ENCODE peak calls at places on chromosome 22, in six cellular contexts. K is heart right ventricle; J is ovary; Q is naive thymus-derived CD4-positive, alpha-beta T cell; G is cardiac muscle cell; S is Karpas-422. N is an unnamed sample.

GRCh38 chr22:33883961-33884808 is 36.1 kb downstream of the LARGE1 start:
- DNase-seq in K (peak; percentile 35), J (no peak), Q (no peak), G (no peak), S (no peak), N (no peak)

GRCh38 chr22:40694409-40694808 is 15.1 kb downstream of the MCHR1 start:
- DNase-seq in K (no peak), J (no peak), Q (no peak), G (no peak), S (peak; percentile 32), N (peak; percentile 35)

GRCh38 chr22:30806391-30806861 is 111.8 kb downstream of the OSBP2 start:
- DNase-seq in K (no peak), J (no peak), Q (no peak), G (peak; percentile 54), S (no peak), N (peak; percentile 73)

GRCh38 chr22:47048123-47049077 is 285.9 kb downstream of the TBC1D22A start:
- DNase-seq in K (no peak), J (no peak), Q (no peak), G (no peak), S (peak; percentile 57), N (no peak)

GRCh38 chr22:37244114-37244921 is at the start of gene RAC2:
- DNase-seq in K (peak; percentile 42), J (no peak), Q (peak; percentile 62), G (peak; percentile 87), S (peak; percentile 98), N (peak; percentile 75)

GRCh38 chr22:43885786-43886185 is 6.0 kb downstream of the PNPLA5 start:
- DNase-seq in K (no peak), J (no peak), Q (no peak), G (no peak), S (no peak), N (no peak)

GRCh38 chr22:30286813-30287625 is 2.3 kb downstream of the CASTOR1 start:
- DNase-seq in K (peak; percentile 61), J (peak; percentile 75), Q (peak; percentile 89), G (peak; percentile 64), S (peak; percentile 89), N (peak; percentile 58)

GRCh38 chr22:43731986-43732385 is 80.1 kb downstream of the EFCAB6 start:
- DNase-seq in K (no peak), J (no peak), Q (no peak), G (no peak), S (no peak), N (peak; percentile 14)

DNA sequence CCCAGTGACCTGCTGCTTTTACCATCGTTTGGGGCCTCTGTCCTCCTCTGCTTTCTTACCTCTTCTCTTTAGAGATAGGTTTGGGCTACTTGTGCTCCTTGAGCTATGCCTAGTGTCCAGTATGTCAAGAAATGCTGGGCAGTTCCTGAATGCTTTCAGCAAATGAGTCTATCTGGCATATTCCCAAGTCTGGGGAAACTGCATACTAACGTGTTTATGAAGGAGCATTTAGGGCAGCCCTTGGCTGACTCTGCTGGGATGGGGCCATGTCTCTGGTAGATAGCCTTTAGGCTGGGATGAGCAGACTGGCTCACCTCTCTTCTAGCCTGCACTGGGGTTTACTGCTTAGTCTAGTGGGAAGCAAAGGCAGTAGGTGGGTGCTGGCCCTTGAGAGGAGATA is 43.7 kb upstream of the SUSD2 start:
- DNase-seq in K (no peak), J (no peak), Q (no peak), G (peak; percentile 81), S (no peak), N (no peak)
- H3K27ac ChIP-seq in K (no peak overlapping the region), J (no peak overlapping the region), Q (no peak overlapping the region), G (no peak overlapping the region), S (no peak overlapping the region), N (no peak overlapping the region)

GRCh38 chr22:50624347-50625130 is 3.4 kb downstream of the ARSA start:
- DNase-seq in K (no peak), J (no peak), Q (no peak), G (no peak), S (no peak), N (no peak)

GRCh38 chr22:50621948-50622722 is 5.8 kb downstream of the ARSA start:
- DNase-seq in K (no peak), J (no peak), Q (no peak), G (no peak), S (peak; percentile 74), N (no peak)

GRCh38 chr22:50620861-50621490 is 7.0 kb downstream of the ARSA start:
- DNase-seq in K (no peak), J (no peak), Q (peak; percentile 41), G (no peak), S (peak; percentile 76), N (no peak)

GRCh38 chr22:50621491-50621880 is 6.5 kb downstream of the ARSA start:
- DNase-seq in K (no peak), J (no peak), Q (no peak), G (no peak), S (peak; percentile 83), N (no peak)

GRCh38 chr22:50622723-50623327 is 5.1 kb downstream of the ARSA start:
- DNase-seq in K (no peak), J (no peak), Q (no peak), G (no peak), S (no peak), N (no peak)
- H3K4me3 ChIP-seq in K (no peak overlapping the region), J (no peak overlapping the region), Q (peak overlapping the region; percentile 68), G (no peak overlapping the region), S (peak overlapping the region; percentile 65), N (no peak overlapping the region)

GRCh38 chr22:36022697-36023096 is 5.9 kb downstream of the RBFOX2 start:
- DNase-seq in K (no peak), J (no peak), Q (no peak), G (no peak), S (no peak), N (no peak)
- H3K4me1 ChIP-seq in K (peaks cover 4% of the 10 kb centered on the region), J (peaks cover 21% of the 10 kb centered on the region), Q (no peaks in the 10 kb centered on the region), G (peaks cover 22% of the 10 kb centered on the region), S (peaks cover 57% of the 10 kb centered on the region), N (peaks cover 47% of the 10 kb centered on the region)

GRCh38 chr22:49324527-49325491 is 502.9 kb downstream of the BRD1 start:
- DNase-seq in K (no peak), J (no peak), Q (no peak), G (no peak), S (no peak), N (no peak)

GRCh38 chr22:49327411-49327810 is 500.3 kb downstream of the BRD1 start:
- DNase-seq in K (no peak), J (no peak), Q (no peak), G (no peak), S (no peak), N (no peak)

GRCh38 chr22:49328076-49328475 is 499.6 kb downstream of the BRD1 start:
- DNase-seq in K (no peak), J (no peak), Q (no peak), G (no peak), S (no peak), N (no peak)

GRCh38 chr22:49325531-49326395 is 501.9 kb downstream of the BRD1 start:
- DNase-seq in K (no peak), J (no peak), Q (no peak), G (no peak), S (no peak), N (no peak)

DNA sequence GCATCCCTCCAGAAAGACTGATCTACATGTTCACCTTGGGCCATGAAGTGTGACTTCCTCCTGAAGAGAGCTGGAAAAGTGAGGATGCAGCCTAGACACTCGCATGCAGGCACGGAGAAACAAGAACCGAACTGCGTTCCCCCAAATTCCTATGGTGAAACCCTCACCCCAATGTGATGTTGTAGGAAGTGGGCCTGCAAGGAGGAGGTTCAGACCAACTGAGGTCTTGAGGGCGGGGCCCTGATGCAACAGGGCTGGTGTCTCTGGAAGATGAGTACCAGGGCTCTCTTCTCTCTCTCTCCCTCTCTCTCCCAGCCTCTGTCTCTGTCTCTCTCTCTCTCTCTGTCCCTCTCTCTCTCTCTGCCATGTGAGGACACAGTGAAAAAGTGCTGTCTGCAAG is 501.1 kb downstream of the BRD1 start:
- DNase-seq in K (no peak), J (no peak), Q (no peak), G (no peak), S (no peak), N (no peak)
- H3K27ac ChIP-seq in K (no peak overlapping the region), J (no peak overlapping the region), Q (no peak overlapping the region), G (no peak overlapping the region), S (no peak overlapping the region), N (no peak overlapping the region)

DNA sequence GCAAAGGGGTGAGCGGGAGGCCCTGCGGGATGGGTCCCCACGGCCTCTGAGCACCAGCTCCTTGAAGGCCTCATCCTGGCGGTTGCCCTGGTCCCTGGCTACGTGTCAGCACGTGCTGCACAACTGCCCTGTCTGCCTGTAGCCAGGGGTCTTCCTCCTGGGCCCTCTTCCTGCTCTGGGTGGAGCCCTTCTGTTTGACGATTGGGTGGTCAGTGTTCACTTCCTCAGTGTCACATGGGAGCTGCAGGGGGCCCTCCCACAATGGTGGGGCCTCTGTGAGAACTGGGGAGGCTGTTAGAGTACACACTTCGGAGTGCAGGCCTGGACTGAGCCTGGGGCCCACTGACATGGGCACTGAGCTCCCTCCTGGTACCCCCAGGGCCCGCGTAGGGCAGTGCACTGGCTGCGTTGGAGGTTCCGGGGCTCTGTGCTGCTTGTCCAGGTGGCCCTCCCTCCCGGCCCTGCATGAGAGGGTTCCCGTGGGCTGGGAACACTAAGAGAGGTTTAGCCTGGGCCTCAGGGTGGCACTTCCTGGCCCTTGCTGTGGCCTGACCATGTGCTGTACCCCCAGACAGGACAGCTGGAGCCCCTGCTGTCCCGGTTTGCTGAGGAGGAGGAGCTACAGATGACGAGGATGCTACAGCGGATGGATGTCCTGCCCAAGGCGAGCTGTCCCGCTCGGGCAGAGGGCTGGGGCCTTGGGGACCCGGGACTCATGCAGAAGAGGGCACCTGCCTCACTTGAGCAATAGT is 13.8 kb downstream of the DGCR6L start:
- DNase-seq in K (no peak), J (no peak), Q (no peak), G (no peak), S (no peak), N (no peak)
- H3K4me3 ChIP-seq in K (no peak overlapping the region), J (no peak overlapping the region), Q (no peak overlapping the region), G (no peak overlapping the region), S (no peak overlapping the region), N (no peak overlapping the region)

GRCh38 chr22:48589901-48590300 is 1237.8 kb downstream of the BRD1 start:
- DNase-seq in K (no peak), J (no peak), Q (no peak), G (no peak), S (no peak), N (no peak)
- H3K4me1 ChIP-seq in K (no peaks in the 10 kb centered on the region), J (no peaks in the 10 kb centered on the region), Q (no peaks in the 10 kb centered on the region), G (no peaks in the 10 kb centered on the region), S (peaks cover 59% of the 10 kb centered on the region), N (peaks cover 15% of the 10 kb centered on the region)

GRCh38 chr22:38942702-38943101 is 14.7 kb upstream of the APOBEC3A start:
- DNase-seq in K (no peak), J (no peak), Q (no peak), G (no peak), S (no peak), N (no peak)
- H3K27ac ChIP-seq in K (no peak overlapping the region), J (no peak overlapping the region), Q (no peak overlapping the region), G (no peak overlapping the region), S (no peak overlapping the region), N (no peak overlapping the region)

DNA sequence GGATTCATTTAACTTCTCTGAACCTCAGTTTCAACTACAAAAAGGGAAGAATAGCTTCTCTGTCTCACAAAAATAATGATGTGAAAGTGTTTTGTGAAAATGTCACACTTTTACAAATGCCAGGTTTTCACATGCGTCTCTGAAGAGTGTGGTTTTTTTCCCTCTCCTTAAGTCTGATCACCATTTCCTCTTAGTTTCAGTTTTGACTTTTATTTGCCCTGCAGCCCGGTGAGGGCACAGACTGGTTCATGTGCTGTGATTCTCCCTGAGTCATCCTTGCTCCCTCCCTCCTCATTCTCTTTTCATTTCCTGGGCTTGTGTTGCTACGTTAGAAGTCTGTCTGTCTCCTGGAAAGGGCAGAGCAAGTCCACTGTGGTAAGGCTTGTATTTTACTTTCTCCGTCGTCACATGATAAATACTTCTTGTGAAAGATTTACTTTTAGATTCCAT is 67.8 kb downstream of the BID start:
- DNase-seq in K (peak; percentile 35), J (no peak), Q (no peak), G (peak; percentile 90), S (no peak), N (peak; percentile 86)
- H3K4me3 ChIP-seq in K (peak overlapping the region; percentile 16), J (peak overlapping the region; percentile 21), Q (no peak overlapping the region), G (no peak overlapping the region), S (no peak overlapping the region), N (peak overlapping the region; percentile 24)